ENCODE peak calls at places on chromosome 11, in eight cellular contexts. One of them, this sample, is unnamed.

GRCh38 chr11:124897681-124898680 is at the start of gene ROBO4:
- DNase-seq in PC-3: peak
- DNase-seq in Peyer's patch: no peak
- DNase-seq in uterus: peak
- DNase-seq in hepatocyte: no peak
- DNase-seq in tibial nerve: no peak
- DNase-seq in tibial artery: peak
- DNase-seq in left ventricle myocardium inferior: peak
- DNase-seq in this sample: no peak

GRCh38 chr11:79857404-79857803 is 416.6 kb upstream of the TENM4 start:
- DNase-seq in PC-3: no peak
- DNase-seq in tibial artery: no peak
- DNase-seq in Peyer's patch: no peak
- DNase-seq in left ventricle myocardium inferior: no peak
- DNase-seq in tibial nerve: no peak
- DNase-seq in uterus: no peak
- DNase-seq in hepatocyte: no peak
- DNase-seq in this sample: no peak

GRCh38 chr11:63567044-63567840 is 4.1 kb upstream of the PLAAT2 start:
- DNase-seq in PC-3: peak
- DNase-seq in hepatocyte: peak
- DNase-seq in uterus: peak
- DNase-seq in tibial artery: no peak
- DNase-seq in tibial nerve: no peak
- DNase-seq in Peyer's patch: peak
- DNase-seq in left ventricle myocardium inferior: no peak
- DNase-seq in this sample: no peak

GRCh38 chr11:14384338-14384737 is 25.4 kb upstream of the RRAS2 start:
- DNase-seq in tibial nerve: no peak
- DNase-seq in Peyer's patch: no peak
- DNase-seq in hepatocyte: no peak
- DNase-seq in PC-3: no peak
- DNase-seq in left ventricle myocardium inferior: no peak
- DNase-seq in uterus: no peak
- DNase-seq in tibial artery: no peak
- DNase-seq in this sample: no peak

GRCh38 chr11:114616516-114616915 is 20.9 kb upstream of the NXPE4 start:
- DNase-seq in left ventricle myocardium inferior: no peak
- DNase-seq in tibial nerve: no peak
- DNase-seq in hepatocyte: no peak
- DNase-seq in uterus: no peak
- DNase-seq in tibial artery: no peak
- DNase-seq in PC-3: no peak
- DNase-seq in Peyer's patch: no peak
- DNase-seq in this sample: no peak

GRCh38 chr11:128911239-128911638 is 20.1 kb downstream of the KCNJ5 start:
- DNase-seq in Peyer's patch: no peak
- DNase-seq in tibial artery: no peak
- DNase-seq in hepatocyte: no peak
- DNase-seq in uterus: no peak
- DNase-seq in tibial nerve: no peak
- DNase-seq in left ventricle myocardium inferior: no peak
- DNase-seq in PC-3: no peak
- DNase-seq in this sample: no peak

GRCh38 chr11:71247551-71248250 is 4.7 kb downstream of the SHANK2 start:
- DNase-seq in tibial artery: peak
- DNase-seq in PC-3: no peak
- DNase-seq in hepatocyte: no peak
- DNase-seq in uterus: no peak
- DNase-seq in Peyer's patch: no peak
- DNase-seq in tibial nerve: no peak
- DNase-seq in left ventricle myocardium inferior: peak
- DNase-seq in this sample: no peak

GRCh38 chr11:44585421-44585820 is 20.0 kb downstream of the CD82 start:
- DNase-seq in tibial artery: no peak
- DNase-seq in tibial nerve: no peak
- DNase-seq in PC-3: no peak
- DNase-seq in left ventricle myocardium inferior: no peak
- DNase-seq in Peyer's patch: no peak
- DNase-seq in uterus: no peak
- DNase-seq in hepatocyte: no peak
- DNase-seq in this sample: no peak

GRCh38 chr11:120660024-120660565 is 148.5 kb downstream of the GRIK4 start:
- DNase-seq in hepatocyte: peak
- DNase-seq in uterus: no peak
- DNase-seq in tibial nerve: no peak
- DNase-seq in tibial artery: no peak
- DNase-seq in PC-3: peak
- DNase-seq in left ventricle myocardium inferior: no peak
- DNase-seq in Peyer's patch: peak
- DNase-seq in this sample: no peak

GRCh38 chr11:9664276-9665171 is 647 bp downstream of the SWAP70 start:
- DNase-seq in tibial nerve: peak
- DNase-seq in Peyer's patch: peak
- DNase-seq in tibial artery: peak
- DNase-seq in hepatocyte: peak
- DNase-seq in left ventricle myocardium inferior: peak
- DNase-seq in PC-3: peak
- DNase-seq in uterus: peak
- DNase-seq in this sample: no peak

GRCh38 chr11:74634537-74634936 is 42.2 kb downstream of the POLD3 start:
- DNase-seq in tibial nerve: no peak
- DNase-seq in Peyer's patch: no peak
- DNase-seq in tibial artery: no peak
- DNase-seq in PC-3: peak
- DNase-seq in left ventricle myocardium inferior: no peak
- DNase-seq in hepatocyte: peak
- DNase-seq in uterus: peak
- DNase-seq in this sample: no peak

GRCh38 chr11:114472661-114473060 is 33.4 kb downstream of the REXO2 start:
- DNase-seq in tibial nerve: no peak
- DNase-seq in Peyer's patch: no peak
- DNase-seq in left ventricle myocardium inferior: no peak
- DNase-seq in uterus: no peak
- DNase-seq in PC-3: no peak
- DNase-seq in tibial artery: no peak
- DNase-seq in hepatocyte: no peak
- DNase-seq in this sample: no peak

GRCh38 chr11:14645247-14645912 is 1.8 kb downstream of the PDE3B start:
- DNase-seq in PC-3: no peak
- DNase-seq in hepatocyte: no peak
- DNase-seq in uterus: no peak
- DNase-seq in tibial artery: no peak
- DNase-seq in tibial nerve: no peak
- DNase-seq in Peyer's patch: no peak
- DNase-seq in left ventricle myocardium inferior: no peak
- DNase-seq in this sample: no peak

GRCh38 chr11:11635456-11635855 is 13.7 kb upstream of the GALNT18 start:
- DNase-seq in uterus: no peak
- DNase-seq in Peyer's patch: no peak
- DNase-seq in PC-3: no peak
- DNase-seq in tibial artery: no peak
- DNase-seq in tibial nerve: no peak
- DNase-seq in hepatocyte: no peak
- DNase-seq in left ventricle myocardium inferior: no peak
- DNase-seq in this sample: no peak

GRCh38 chr11:11640996-11641395 is 19.2 kb upstream of the GALNT18 start:
- DNase-seq in uterus: no peak
- DNase-seq in Peyer's patch: no peak
- DNase-seq in PC-3: no peak
- DNase-seq in tibial artery: no peak
- DNase-seq in hepatocyte: no peak
- DNase-seq in tibial nerve: no peak
- DNase-seq in left ventricle myocardium inferior: no peak
- DNase-seq in this sample: no peak

GRCh38 chr11:11640152-11640551 is 18.3 kb upstream of the GALNT18 start:
- DNase-seq in tibial nerve: no peak
- DNase-seq in hepatocyte: no peak
- DNase-seq in left ventricle myocardium inferior: no peak
- DNase-seq in Peyer's patch: no peak
- DNase-seq in tibial artery: no peak
- DNase-seq in PC-3: no peak
- DNase-seq in uterus: no peak
- DNase-seq in this sample: no peak

GRCh38 chr11:11641581-11641980 is 19.8 kb upstream of the GALNT18 start:
- DNase-seq in Peyer's patch: no peak
- DNase-seq in tibial artery: no peak
- DNase-seq in hepatocyte: no peak
- DNase-seq in tibial nerve: no peak
- DNase-seq in uterus: no peak
- DNase-seq in PC-3: no peak
- DNase-seq in left ventricle myocardium inferior: no peak
- DNase-seq in this sample: no peak

DNA sequence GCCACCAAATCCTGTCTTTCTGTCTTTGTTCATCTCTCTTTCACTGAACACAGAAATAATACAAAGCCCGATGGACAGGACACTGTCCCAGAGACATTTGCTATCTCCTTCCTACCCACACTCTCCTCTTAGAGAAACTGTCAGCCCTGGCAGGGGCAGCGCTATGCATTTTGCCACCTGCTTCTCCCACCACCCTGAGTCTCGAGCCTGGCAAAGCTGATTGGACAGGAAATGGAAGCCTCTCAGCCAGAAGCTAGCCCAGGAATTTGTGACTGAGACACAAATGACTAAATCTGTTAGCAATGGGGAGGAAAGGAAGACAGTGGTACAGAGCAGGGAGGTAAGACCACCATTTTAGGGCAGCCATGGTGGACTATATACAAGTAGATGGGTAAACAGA is 14.9 kb upstream of the GALNT18 start:
- DNase-seq in PC-3: no peak
- DNase-seq in left ventricle myocardium inferior: no peak
- DNase-seq in Peyer's patch: no peak
- DNase-seq in hepatocyte: no peak
- DNase-seq in tibial nerve: no peak
- DNase-seq in uterus: no peak
- DNase-seq in tibial artery: no peak
- DNase-seq in this sample: no peak
- TF ChIP-seq CTCF in PC-3: no peak
- TF ChIP-seq CTCF in left ventricle myocardium inferior: no peak
- TF ChIP-seq CTCF in Peyer's patch: no peak
- TF ChIP-seq CTCF in hepatocyte: no peak
- TF ChIP-seq CTCF in tibial nerve: no peak
- TF ChIP-seq CTCF in uterus: no peak
- TF ChIP-seq CTCF in tibial artery: no peak
- TF ChIP-seq CTCF in this sample: no peak

GRCh38 chr11:58905716-58906547 is 33.4 kb upstream of the GLYATL1 start:
- DNase-seq in hepatocyte: peak
- DNase-seq in uterus: no peak
- DNase-seq in tibial artery: peak
- DNase-seq in tibial nerve: peak
- DNase-seq in Peyer's patch: peak
- DNase-seq in left ventricle myocardium inferior: peak
- DNase-seq in PC-3: peak
- DNase-seq in this sample: peak
- H3K4me3 ChIP-seq in hepatocyte: peak
- H3K4me3 ChIP-seq in uterus: no peak
- H3K4me3 ChIP-seq in tibial artery: peak
- H3K4me3 ChIP-seq in tibial nerve: peak
- H3K4me3 ChIP-seq in Peyer's patch: peak
- H3K4me3 ChIP-seq in left ventricle myocardium inferior: peak
- H3K4me3 ChIP-seq in PC-3: peak
- H3K4me3 ChIP-seq in this sample: peak

GRCh38 chr11:130638624-130639023 is 190.2 kb downstream of the ADAMTS15 start:
- DNase-seq in uterus: no peak
- DNase-seq in left ventricle myocardium inferior: no peak
- DNase-seq in tibial artery: no peak
- DNase-seq in PC-3: no peak
- DNase-seq in Peyer's patch: no peak
- DNase-seq in hepatocyte: no peak
- DNase-seq in tibial nerve: no peak
- DNase-seq in this sample: no peak

GRCh38 chr11:130638048-130638447 is 189.6 kb downstream of the ADAMTS15 start:
- DNase-seq in uterus: no peak
- DNase-seq in tibial artery: no peak
- DNase-seq in tibial nerve: no peak
- DNase-seq in Peyer's patch: no peak
- DNase-seq in left ventricle myocardium inferior: no peak
- DNase-seq in hepatocyte: no peak
- DNase-seq in PC-3: no peak
- DNase-seq in this sample: no peak

GRCh38 chr11:130640526-130640925 is 192.1 kb downstream of the ADAMTS15 start:
- DNase-seq in hepatocyte: no peak
- DNase-seq in PC-3: no peak
- DNase-seq in tibial artery: no peak
- DNase-seq in uterus: no peak
- DNase-seq in left ventricle myocardium inferior: no peak
- DNase-seq in tibial nerve: no peak
- DNase-seq in Peyer's patch: no peak
- DNase-seq in this sample: no peak

GRCh38 chr11:130637566-130637965 is 189.1 kb downstream of the ADAMTS15 start:
- DNase-seq in tibial nerve: no peak
- DNase-seq in PC-3: no peak
- DNase-seq in Peyer's patch: no peak
- DNase-seq in left ventricle myocardium inferior: no peak
- DNase-seq in tibial artery: no peak
- DNase-seq in uterus: no peak
- DNase-seq in hepatocyte: no peak
- DNase-seq in this sample: no peak

GRCh38 chr11:130639369-130639768 is 190.9 kb downstream of the ADAMTS15 start:
- DNase-seq in uterus: no peak
- DNase-seq in left ventricle myocardium inferior: no peak
- DNase-seq in tibial nerve: no peak
- DNase-seq in PC-3: no peak
- DNase-seq in hepatocyte: no peak
- DNase-seq in Peyer's patch: no peak
- DNase-seq in tibial artery: no peak
- DNase-seq in this sample: no peak
- H3K27ac ChIP-seq in uterus: no peak
- H3K27ac ChIP-seq in left ventricle myocardium inferior: no peak
- H3K27ac ChIP-seq in tibial nerve: no peak
- H3K27ac ChIP-seq in PC-3: no peak
- H3K27ac ChIP-seq in hepatocyte: no peak
- H3K27ac ChIP-seq in Peyer's patch: no peak
- H3K27ac ChIP-seq in tibial artery: no peak
- H3K27ac ChIP-seq in this sample: no peak

DNA sequence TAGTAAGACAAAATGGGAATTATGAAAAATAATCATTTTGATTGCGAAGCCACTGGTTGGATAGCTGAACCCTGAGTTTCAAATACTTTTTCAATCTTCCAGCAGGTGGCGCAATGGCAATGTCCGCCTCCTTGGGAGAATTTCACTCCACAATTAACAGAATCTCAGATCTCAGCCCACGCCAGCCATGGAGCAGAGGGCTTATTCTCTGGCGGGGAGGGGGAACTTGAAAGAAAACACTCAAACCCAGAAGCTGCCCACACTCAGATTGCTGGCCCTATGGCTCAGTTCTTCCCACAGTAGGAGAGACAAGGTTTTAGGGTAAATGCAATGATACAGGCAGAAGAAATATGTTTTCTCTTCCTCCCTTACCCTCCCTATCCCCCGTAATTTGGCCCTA is 38.7 kb upstream of the RCN1 start:
- DNase-seq in Peyer's patch: no peak
- DNase-seq in left ventricle myocardium inferior: no peak
- DNase-seq in uterus: peak
- DNase-seq in hepatocyte: peak
- DNase-seq in PC-3: peak
- DNase-seq in tibial nerve: peak
- DNase-seq in tibial artery: peak
- DNase-seq in this sample: peak
- TF ChIP-seq CTCF in Peyer's patch: peak
- TF ChIP-seq CTCF in left ventricle myocardium inferior: peak
- TF ChIP-seq CTCF in uterus: peak
- TF ChIP-seq CTCF in hepatocyte: peak
- TF ChIP-seq CTCF in PC-3: peak
- TF ChIP-seq CTCF in tibial nerve: peak
- TF ChIP-seq CTCF in tibial artery: peak
- TF ChIP-seq CTCF in this sample: peak

GRCh38 chr11:104161751-104162450 is 2.0 kb downstream of the PDGFD start:
- DNase-seq in tibial nerve: no peak
- DNase-seq in uterus: no peak
- DNase-seq in Peyer's patch: no peak
- DNase-seq in left ventricle myocardium inferior: no peak
- DNase-seq in PC-3: no peak
- DNase-seq in tibial artery: no peak
- DNase-seq in hepatocyte: no peak
- DNase-seq in this sample: no peak
- H3K4me3 ChIP-seq in tibial nerve: no peak
- H3K4me3 ChIP-seq in uterus: no peak
- H3K4me3 ChIP-seq in Peyer's patch: no peak
- H3K4me3 ChIP-seq in left ventricle myocardium inferior: peak
- H3K4me3 ChIP-seq in PC-3: no peak
- H3K4me3 ChIP-seq in tibial artery: peak
- H3K4me3 ChIP-seq in hepatocyte: no peak
- H3K4me3 ChIP-seq in this sample: no peak